ENCODE peak calls at places on chromosomes 1 and 21, in six cellular contexts. X, U, V, Z, J and H are unnamed samples. For H3K9me3, the result is how much of the 10 kb centered on the place peaks cover.

GRCh38 chr1:103788377-103788776 is 38.7 kb downstream of the AMY1C start:
- DNase-seq in X (no peak), U (no peak), V (peak), Z (no peak), J (peak), H (no peak)

GRCh38 chr1:208369050-208369449 is 124.9 kb upstream of the PLXNA2 start:
- DNase-seq in X (no peak), U (no peak), V (no peak), Z (no peak), J (no peak), H (no peak)

GRCh38 chr1:235901461-235901860 is 34.8 kb upstream of the LYST start:
- DNase-seq in X (peak), U (no peak), V (no peak), Z (no peak), J (no peak), H (no peak)

GRCh38 chr21:44872568-44873355 is 728 bp downstream of the PTTG1IP start:
- DNase-seq in X (peak), U (no peak), V (peak), Z (peak), J (peak), H (no peak)

GRCh38 chr1:236753964-236754363 is 41.1 kb upstream of the MTR start:
- DNase-seq in X (no peak), U (no peak), V (peak), Z (no peak), J (no peak), H (no peak)

GRCh38 chr21:31294691-31295090 is 49.4 kb downstream of the TIAM1 start:
- DNase-seq in X (no peak), U (no peak), V (no peak), Z (no peak), J (no peak), H (no peak)

GRCh38 chr1:42747125-42747524 is 7.1 kb upstream of the CLDN19 start:
- DNase-seq in X (no peak), U (no peak), V (peak), Z (no peak), J (peak), H (no peak)

GRCh38 chr1:113072141-113072756 is 749 bp upstream of the LRIG2 start:
- DNase-seq in X (no peak), U (no peak), V (no peak), Z (no peak), J (no peak), H (no peak)

GRCh38 chr1:118381197-118381596 is 196.2 kb upstream of the SPAG17 start:
- DNase-seq in X (no peak), U (no peak), V (no peak), Z (no peak), J (no peak), H (no peak)

GRCh38 chr1:52460686-52461085 is 56.3 kb downstream of the PRPF38A start:
- DNase-seq in X (peak), U (peak), V (no peak), Z (no peak), J (no peak), H (no peak)

GRCh38 chr21:46515109-46515508 is 56.4 kb downstream of the DIP2A start:
- DNase-seq in X (no peak), U (no peak), V (peak), Z (no peak), J (peak), H (no peak)

GRCh38 chr21:41366522-41367151 is 4.8 kb downstream of the MX2 start:
- DNase-seq in X (peak), U (peak), V (no peak), Z (no peak), J (peak), H (peak)

GRCh38 chr1:161399257-161399998 is 31.8 kb upstream of the CFAP126 start:
- DNase-seq in X (peak), U (peak), V (peak), Z (peak), J (peak), H (peak)

DNA sequence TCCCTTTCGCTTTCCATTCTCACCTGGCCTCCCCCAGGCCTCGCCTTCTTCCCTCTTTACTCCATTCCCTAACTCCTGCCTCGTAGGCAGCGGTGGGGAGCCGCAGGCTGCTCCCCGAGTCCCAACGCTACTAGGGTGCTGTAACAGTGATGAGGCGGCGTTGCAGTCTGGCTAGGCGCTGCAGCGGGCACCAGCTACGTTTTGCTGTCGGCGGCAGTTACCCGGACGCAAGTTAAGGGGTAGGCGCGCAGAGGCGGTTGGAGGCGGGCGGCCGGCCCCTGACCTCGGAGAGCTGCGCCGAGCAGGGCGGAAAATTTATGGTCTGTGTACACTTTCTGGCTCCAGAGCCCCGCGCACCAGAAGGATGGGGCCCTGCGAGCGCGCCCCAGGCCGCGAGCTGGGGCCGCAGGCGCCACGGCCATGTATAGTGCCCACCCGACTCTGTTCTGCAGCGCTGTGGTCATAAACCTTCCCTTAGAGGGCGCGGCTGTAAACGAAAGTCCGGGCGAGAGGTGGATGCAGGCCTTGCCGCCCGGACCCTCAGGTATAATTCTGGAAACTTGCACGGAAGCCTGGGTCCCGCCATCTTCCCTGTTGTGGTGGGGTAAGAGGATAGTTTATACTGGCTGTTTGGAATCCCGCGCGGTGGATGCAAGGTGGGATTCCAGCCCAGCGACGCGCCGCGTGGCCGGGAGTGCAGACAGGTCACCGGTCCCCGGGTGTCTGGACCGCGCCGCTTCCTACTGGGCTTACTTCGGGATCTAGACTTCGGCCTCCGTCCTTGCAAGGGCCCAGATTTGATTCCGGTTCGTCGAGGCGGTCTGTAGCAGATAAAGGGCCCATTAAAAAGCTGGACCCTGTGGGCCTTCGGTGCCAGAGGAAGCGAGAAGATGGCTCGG is 15.0 kb downstream of the HLX start:
- DNase-seq in X (no peak), U (no peak), V (peak), Z (peak), J (no peak), H (no peak)
- H3K4me3 ChIP-seq in X (peak), U (no peak), V (peak), Z (peak), J (no peak), H (peak)

GRCh38 chr1:6185635-6186382 is 5.7 kb upstream of the CHD5 start:
- DNase-seq in X (no peak), U (no peak), V (peak), Z (peak), J (peak), H (no peak)
- TF ChIP-seq CTCF in X (peak), U (peak), V (peak), Z (peak), J (peak), H (peak)

DNA sequence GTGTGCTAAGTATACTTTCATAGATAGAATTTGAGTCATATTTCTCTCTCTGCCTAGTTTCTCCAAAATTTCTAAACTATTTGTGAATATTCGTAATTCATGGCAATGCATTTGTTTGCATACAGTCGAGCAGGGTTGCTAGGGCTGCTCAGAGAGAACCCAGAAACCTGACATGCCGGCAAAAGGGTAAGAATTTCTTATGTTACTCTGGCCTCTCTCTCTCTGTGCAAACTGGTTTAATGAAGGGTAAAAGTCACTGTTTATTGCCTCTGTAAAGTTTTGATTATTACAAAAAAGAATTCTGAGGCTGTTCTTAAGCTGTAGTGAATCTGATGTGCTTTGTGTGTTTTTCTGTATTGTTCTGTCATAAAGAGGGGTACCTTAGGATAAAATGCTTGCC is 25.1 kb upstream of the SLC9A1 start:
- DNase-seq in X (no peak), U (no peak), V (no peak), Z (no peak), J (no peak), H (no peak)
- H3K9me3 ChIP-seq in X (under half), U (under half), V (under half), Z (under half), J (under half), H (under half)

GRCh38 chr21:33236013-33236686 is 6.4 kb downstream of the IFNAR2 start:
- DNase-seq in X (no peak), U (no peak), V (no peak), Z (no peak), J (no peak), H (no peak)

GRCh38 chr21:33238146-33238545 is 8.4 kb downstream of the IFNAR2 start:
- DNase-seq in X (no peak), U (no peak), V (no peak), Z (no peak), J (no peak), H (no peak)

GRCh38 chr21:33238565-33239255 is 9.0 kb downstream of the IFNAR2 start:
- DNase-seq in X (no peak), U (no peak), V (no peak), Z (no peak), J (peak), H (no peak)

GRCh38 chr21:33236799-33237198 is 7.1 kb downstream of the IFNAR2 start:
- DNase-seq in X (no peak), U (no peak), V (no peak), Z (no peak), J (no peak), H (no peak)

GRCh38 chr21:33237446-33237845 is 7.7 kb downstream of the IFNAR2 start:
- DNase-seq in X (no peak), U (no peak), V (no peak), Z (no peak), J (no peak), H (no peak)
- H3K4me3 ChIP-seq in X (no peak), U (no peak), V (no peak), Z (no peak), J (peak), H (no peak)

DNA sequence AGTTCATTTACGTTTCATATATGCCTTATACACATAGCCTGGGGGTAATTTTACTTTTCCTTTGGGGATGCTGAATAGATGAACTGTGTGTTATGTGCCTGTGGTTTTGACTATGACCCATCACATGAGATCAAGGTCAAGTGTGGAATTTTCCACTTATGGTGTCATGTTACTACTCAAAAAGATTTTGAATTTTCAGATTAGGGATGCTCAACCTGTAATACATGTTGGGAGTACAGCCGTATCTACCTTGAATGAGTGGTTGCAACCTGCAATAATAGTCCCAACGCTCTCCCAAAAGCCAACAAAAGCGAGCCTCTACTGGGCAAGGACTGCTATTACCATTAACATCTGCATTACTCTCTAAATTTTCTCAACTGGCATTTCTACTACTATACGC is 68.5 kb upstream of the SDC3 start:
- DNase-seq in X (peak), U (peak), V (no peak), Z (no peak), J (no peak), H (peak)
- TF ChIP-seq CTCF in X (peak), U (no peak), V (peak), Z (no peak), J (peak), H (peak)

GRCh38 chr1:152859696-152860095 is at the start of gene LCE7A:
- DNase-seq in X (no peak), U (no peak), V (no peak), Z (no peak), J (no peak), H (no peak)

GRCh38 chr1:152860129-152860528 is 333 bp downstream of the LCE7A start:
- DNase-seq in X (no peak), U (no peak), V (no peak), Z (no peak), J (no peak), H (no peak)

GRCh38 chr1:152858062-152858461 is 1.7 kb upstream of the LCE7A start:
- DNase-seq in X (peak), U (no peak), V (no peak), Z (no peak), J (no peak), H (no peak)

GRCh38 chr1:152866321-152866720 is 6.5 kb downstream of the LCE7A start:
- DNase-seq in X (no peak), U (no peak), V (no peak), Z (no peak), J (no peak), H (no peak)

GRCh38 chr1:152861374-152861773 is 1.6 kb downstream of the LCE7A start:
- DNase-seq in X (no peak), U (no peak), V (no peak), Z (no peak), J (no peak), H (no peak)
- H3K9me3 ChIP-seq in X (under half), U (under half), V (under half), Z (under half), J (under half), H (under half)

DNA sequence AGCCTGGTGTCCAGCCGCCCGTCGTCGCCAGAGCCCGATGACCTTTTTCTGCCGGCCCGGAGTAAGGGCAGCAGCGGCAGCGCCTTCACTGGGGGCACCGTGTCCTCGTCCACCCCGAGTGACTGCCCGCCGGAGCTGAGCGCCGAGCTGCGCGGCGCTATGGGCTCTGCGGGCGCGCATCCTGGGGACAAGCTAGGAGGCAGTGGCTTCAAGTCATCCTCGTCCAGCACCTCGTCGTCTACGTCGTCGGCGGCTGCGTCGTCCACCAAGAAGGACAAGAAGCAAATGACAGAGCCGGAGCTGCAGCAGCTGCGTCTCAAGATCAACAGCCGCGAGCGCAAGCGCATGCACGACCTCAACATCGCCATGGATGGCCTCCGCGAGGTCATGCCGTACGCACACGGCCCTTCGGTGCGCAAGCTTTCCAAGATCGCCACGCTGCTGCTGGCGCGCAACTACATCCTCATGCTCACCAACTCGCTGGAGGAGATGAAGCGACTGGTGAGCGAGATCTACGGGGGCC is 1.2 kb downstream of the OLIG2 start:
- DNase-seq in X (no peak), U (no peak), V (no peak), Z (no peak), J (no peak), H (no peak)
- H3K4me3 ChIP-seq in X (no peak), U (no peak), V (no peak), Z (no peak), J (no peak), H (no peak)